ENCODE peak calls at places on chromosomes 1 and 21, in eight cellular contexts. B is activated T-helper 1 cell treated with Interleukin-2 at 50 U/mL for 16 hours; A is neural crest cell; L is occipital lobe; M is HS-27A; O is activated CD4-positive, CD25-positive, alpha-beta regulatory T cell treated with anti-CD3 and anti-CD28 coated beads, Interleukin-2, amount 50 U/mL, for 72 hours; X is stimulated activated CD4-positive, alpha-beta T cell treated with anti-CD3 and anti-CD28 coated beads, Interleukin-4, amount 100 ng/mL, for 48 hours; W is stimulated activated CD8-positive, alpha-beta memory T cell treated with anti-CD3 and anti-CD28 coated beads, Interleukin-7, amount 100 ng/mL, for 1 hour. T is an unnamed sample.

GRCh38 chr1:54416435-54416834 is 10.2 kb upstream of the SSBP3 start:
- DNase-seq in A (no peak), B (no peak), O (no peak), W (no peak), L (no peak), X (no peak), M (no peak), T (no peak)

GRCh38 chr1:15354580-15354965 is 55.1 kb upstream of the EFHD2 start:
- DNase-seq in O (no peak), A (no peak), W (no peak), L (no peak), X (no peak), B (no peak), M (no peak), T (no peak)

GRCh38 chr1:110639724-110640386 is 33.7 kb upstream of the KCNA2 start:
- DNase-seq in O (no peak), L (no peak), W (no peak), X (no peak), A (no peak), B (no peak), M (no peak), T (no peak)

GRCh38 chr1:234262754-234263105 is 110.5 kb upstream of the COA6 start:
- DNase-seq in O (no peak), W (no peak), L (no peak), A (no peak), B (no peak), X (no peak), M (no peak), T (no peak)

GRCh38 chr1:15684042-15684461 is at the start of gene PLEKHM2:
- DNase-seq in A (peak; percentile 25), B (peak; percentile 36), X (no peak), W (no peak), M (no peak), O (peak; percentile 59), L (no peak), T (peak; percentile 9)

GRCh38 chr21:30620080-30620479 is 347 bp upstream of the KRTAP20-4 start:
- DNase-seq in A (no peak), L (no peak), X (no peak), W (no peak), O (no peak), B (no peak), M (no peak), T (no peak)

GRCh38 chr1:203274603-203275381 is 30.5 kb upstream of the BTG2 start:
- DNase-seq in B (no peak), O (no peak), W (no peak), X (no peak), L (peak; percentile 65), M (no peak), A (no peak), T (no peak)

GRCh38 chr1:194629011-194629410 is 1442.6 kb upstream of the B3GALT2 start:
- DNase-seq in L (no peak), M (no peak), X (no peak), O (no peak), B (no peak), A (no peak), W (no peak), T (no peak)

GRCh38 chr1:52306227-52307006 is 59.6 kb downstream of the CC2D1B start:
- DNase-seq in L (no peak), B (no peak), X (no peak), W (no peak), O (no peak), M (no peak), A (no peak), T (no peak)

GRCh38 chr1:1591452-1591851 is 8.5 kb downstream of the FNDC10 start:
- DNase-seq in B (no peak), W (no peak), O (no peak), M (no peak), L (no peak), X (no peak), A (no peak), T (no peak)

GRCh38 chr1:44536357-44536756 is 131.3 kb downstream of the RNF220 start:
- DNase-seq in B (no peak), X (no peak), L (no peak), W (no peak), A (no peak), O (no peak), M (no peak), T (no peak)

GRCh38 chr1:235919797-235920475 is 53.2 kb upstream of the LYST start:
- DNase-seq in W (no peak), O (no peak), B (no peak), A (no peak), X (no peak), M (no peak), L (no peak), T (no peak)

GRCh38 chr1:220928725-220929297 is 49.6 kb downstream of the HLX start:
- DNase-seq in B (no peak), L (no peak), M (no peak), X (no peak), O (no peak), A (no peak), W (no peak), T (no peak)

GRCh38 chr1:109824349-109825115 is 60.8 kb upstream of the EPS8L3 start:
- DNase-seq in L (no peak), A (no peak), W (no peak), X (no peak), M (no peak), O (no peak), B (no peak), T (no peak)

GRCh38 chr1:224519874-224520273 is 85.3 kb upstream of the WDR26 start:
- DNase-seq in B (no peak), W (no peak), M (no peak), O (no peak), X (no peak), A (no peak), L (no peak), T (no peak)

GRCh38 chr1:15355968-15356621 is 53.6 kb upstream of the EFHD2 start:
- DNase-seq in O (no peak), M (no peak), W (no peak), A (no peak), L (no peak), X (no peak), B (no peak), T (no peak)

T was measured in T-helper 22 cell.